ENCODE peak calls at places on chromosome 14, in five cellular contexts. H is heart left ventricle; S is activated T-cell treated with anti-CD3 and anti-CD28 coated beads, Interleukin-2, amount 50 U/mL, for 72 hours; D is esophagus mucosa; G is Panc1. M is an unnamed sample.

GRCh38 chr14:36097356-36097755 is 79.2 kb downstream of the PTCSC3 start:
- ATAC-seq in H (no peak), S (no peak), D (no peak), G (no peak), M (no peak)

GRCh38 chr14:104080557-104081492 is 4.7 kb upstream of the ASPG start:
- ATAC-seq in H (no peak), S (no peak), D (no peak), G (no peak), M (no peak)

GRCh38 chr14:77924392-77924948 is 124.6 kb downstream of the ADCK1 start:
- ATAC-seq in H (no peak), S (no peak), D (no peak), G (no peak), M (no peak)

GRCh38 chr14:54606631-54607133 is 39.8 kb downstream of the SAMD4A start:
- ATAC-seq in H (peak), S (no peak), D (no peak), G (no peak), M (peak)

GRCh38 chr14:103522649-103523582 is at the start of gene CKB:
- ATAC-seq in H (peak), S (peak), D (no peak), G (peak), M (peak)

GRCh38 chr14:90999299-90999698 is 61.1 kb downstream of the RPS6KA5 start:
- ATAC-seq in H (no peak), S (no peak), D (no peak), G (no peak), M (no peak)

GRCh38 chr14:58131386-58131785 is 20.6 kb downstream of the ARMH4 start:
- ATAC-seq in H (peak), S (no peak), D (no peak), G (no peak), M (no peak)

GRCh38 chr14:51386411-51386810 is 146.4 kb downstream of the TMX1 start:
- ATAC-seq in H (no peak), S (no peak), D (no peak), G (no peak), M (no peak)

GRCh38 chr14:75380656-75381055 is 47.2 kb upstream of the JDP2 start:
- ATAC-seq in H (peak), S (no peak), D (no peak), G (no peak), M (no peak)

GRCh38 chr14:99133563-99134332 is 138.2 kb downstream of the BCL11B start:
- ATAC-seq in H (no peak), S (no peak), D (peak), G (no peak), M (no peak)

GRCh38 chr14:101506211-101506920 is 54.9 kb upstream of the DIO3 start:
- ATAC-seq in H (no peak), S (no peak), D (no peak), G (no peak), M (no peak)

M was measured in SK-N-SH treated with all-trans-retinoic acid at 6 μM for 48 hours.